ENCODE peak calls at places on chromosomes 7 and 10, in five cellular contexts. One of them, this sample, is unnamed.

GRCh38 chr10:100814751-100815474 is 69.5 kb downstream of the PAX2 start:
- DNase-seq in coronary artery: no peak
- DNase-seq in stimulated activated CD4-positive, alpha-beta T cell treated with anti-CD3 and anti-CD28 coated beads, TNF-alpha, amount 100 ng/mL, for 24 hours: no peak
- DNase-seq in effector CD8-positive, alpha-beta T cell: no peak
- DNase-seq in colonic mucosa: no peak
- DNase-seq in this sample: no peak

GRCh38 chr7:113582471-113582870 is 336.3 kb downstream of the PPP1R3A start:
- DNase-seq in coronary artery: no peak
- DNase-seq in stimulated activated CD4-positive, alpha-beta T cell treated with anti-CD3 and anti-CD28 coated beads, TNF-alpha, amount 100 ng/mL, for 24 hours: no peak
- DNase-seq in effector CD8-positive, alpha-beta T cell: no peak
- DNase-seq in colonic mucosa: no peak
- DNase-seq in this sample: no peak

GRCh38 chr10:9140373-9140772 is 1085.9 kb downstream of the GATA3 start:
- DNase-seq in coronary artery: no peak
- DNase-seq in stimulated activated CD4-positive, alpha-beta T cell treated with anti-CD3 and anti-CD28 coated beads, TNF-alpha, amount 100 ng/mL, for 24 hours: no peak
- DNase-seq in effector CD8-positive, alpha-beta T cell: no peak
- DNase-seq in colonic mucosa: no peak
- DNase-seq in this sample: no peak

GRCh38 chr10:122475130-122475529 is 13.8 kb downstream of the HTRA1 start:
- DNase-seq in coronary artery: no peak
- DNase-seq in stimulated activated CD4-positive, alpha-beta T cell treated with anti-CD3 and anti-CD28 coated beads, TNF-alpha, amount 100 ng/mL, for 24 hours: no peak
- DNase-seq in effector CD8-positive, alpha-beta T cell: no peak
- DNase-seq in colonic mucosa: no peak
- DNase-seq in this sample: no peak

GRCh38 chr7:16647435-16647960 is 1.5 kb downstream of the BZW2 start:
- DNase-seq in coronary artery: no peak
- DNase-seq in stimulated activated CD4-positive, alpha-beta T cell treated with anti-CD3 and anti-CD28 coated beads, TNF-alpha, amount 100 ng/mL, for 24 hours: no peak
- DNase-seq in effector CD8-positive, alpha-beta T cell: no peak
- DNase-seq in colonic mucosa: no peak
- DNase-seq in this sample: no peak

GRCh38 chr7:46776790-46777189 is 805.1 kb downstream of the TNS3 start:
- DNase-seq in coronary artery: no peak
- DNase-seq in stimulated activated CD4-positive, alpha-beta T cell treated with anti-CD3 and anti-CD28 coated beads, TNF-alpha, amount 100 ng/mL, for 24 hours: no peak
- DNase-seq in effector CD8-positive, alpha-beta T cell: no peak
- DNase-seq in colonic mucosa: no peak
- DNase-seq in this sample: no peak

GRCh38 chr7:39536926-39537325 is 29.3 kb upstream of the YAE1 start:
- DNase-seq in coronary artery: no peak
- DNase-seq in stimulated activated CD4-positive, alpha-beta T cell treated with anti-CD3 and anti-CD28 coated beads, TNF-alpha, amount 100 ng/mL, for 24 hours: no peak
- DNase-seq in effector CD8-positive, alpha-beta T cell: no peak
- DNase-seq in colonic mucosa: no peak
- DNase-seq in this sample: no peak

GRCh38 chr7:139727151-139727705 is 50.6 kb downstream of the HIPK2 start:
- DNase-seq in coronary artery: no peak
- DNase-seq in stimulated activated CD4-positive, alpha-beta T cell treated with anti-CD3 and anti-CD28 coated beads, TNF-alpha, amount 100 ng/mL, for 24 hours: no peak
- DNase-seq in effector CD8-positive, alpha-beta T cell: no peak
- DNase-seq in colonic mucosa: no peak
- DNase-seq in this sample: no peak

GRCh38 chr10:5089869-5090268 is 4.3 kb upstream of the AKR1C3 start:
- DNase-seq in coronary artery: no peak
- DNase-seq in stimulated activated CD4-positive, alpha-beta T cell treated with anti-CD3 and anti-CD28 coated beads, TNF-alpha, amount 100 ng/mL, for 24 hours: no peak
- DNase-seq in effector CD8-positive, alpha-beta T cell: no peak
- DNase-seq in colonic mucosa: no peak
- DNase-seq in this sample: no peak

GRCh38 chr10:95374597-95375209 is 83.9 kb upstream of the PDLIM1 start:
- DNase-seq in coronary artery: peak
- DNase-seq in stimulated activated CD4-positive, alpha-beta T cell treated with anti-CD3 and anti-CD28 coated beads, TNF-alpha, amount 100 ng/mL, for 24 hours: peak
- DNase-seq in effector CD8-positive, alpha-beta T cell: no peak
- DNase-seq in colonic mucosa: peak
- DNase-seq in this sample: peak

GRCh38 chr7:100170111-100170897 is 1.9 kb upstream of the GAL3ST4 start:
- DNase-seq in coronary artery: no peak
- DNase-seq in stimulated activated CD4-positive, alpha-beta T cell treated with anti-CD3 and anti-CD28 coated beads, TNF-alpha, amount 100 ng/mL, for 24 hours: no peak
- DNase-seq in effector CD8-positive, alpha-beta T cell: no peak
- DNase-seq in colonic mucosa: no peak
- DNase-seq in this sample: no peak

GRCh38 chr10:119120413-119120867 is 16.5 kb downstream of the DENND10 start:
- DNase-seq in coronary artery: no peak
- DNase-seq in stimulated activated CD4-positive, alpha-beta T cell treated with anti-CD3 and anti-CD28 coated beads, TNF-alpha, amount 100 ng/mL, for 24 hours: no peak
- DNase-seq in effector CD8-positive, alpha-beta T cell: no peak
- DNase-seq in colonic mucosa: no peak
- DNase-seq in this sample: no peak

GRCh38 chr10:102652170-102652926 is 8.1 kb downstream of the TRIM8 start:
- DNase-seq in coronary artery: no peak
- DNase-seq in stimulated activated CD4-positive, alpha-beta T cell treated with anti-CD3 and anti-CD28 coated beads, TNF-alpha, amount 100 ng/mL, for 24 hours: no peak
- DNase-seq in effector CD8-positive, alpha-beta T cell: no peak
- DNase-seq in colonic mucosa: no peak
- DNase-seq in this sample: no peak

GRCh38 chr7:158979635-158980351 is 123.4 kb downstream of the DYNC2I1 start:
- DNase-seq in coronary artery: no peak
- DNase-seq in stimulated activated CD4-positive, alpha-beta T cell treated with anti-CD3 and anti-CD28 coated beads, TNF-alpha, amount 100 ng/mL, for 24 hours: no peak
- DNase-seq in effector CD8-positive, alpha-beta T cell: no peak
- DNase-seq in colonic mucosa: no peak
- DNase-seq in this sample: no peak

GRCh38 chr7:130988443-130988842 is 254.4 kb upstream of the KLF14 start:
- DNase-seq in coronary artery: no peak
- DNase-seq in stimulated activated CD4-positive, alpha-beta T cell treated with anti-CD3 and anti-CD28 coated beads, TNF-alpha, amount 100 ng/mL, for 24 hours: no peak
- DNase-seq in effector CD8-positive, alpha-beta T cell: no peak
- DNase-seq in colonic mucosa: no peak
- DNase-seq in this sample: no peak

This sample was measured in osteocyte.